ENCODE peak calls at places on chromosome 20, in eight cellular contexts. One of them, this sample, is unnamed.

GRCh38 chr20:5973172-5973571 is 22.7 kb downstream of the MCM8 start:
- DNase-seq in hepatocyte: peak
- DNase-seq in H9: no peak
- DNase-seq in HepG2: no peak
- DNase-seq in GM23248: peak
- DNase-seq in mesenchymal stem cell: no peak
- DNase-seq in GM23338: no peak
- DNase-seq in neuronal stem cell: no peak
- DNase-seq in this sample: no peak

GRCh38 chr20:32192698-32193097 is 14.8 kb downstream of the PLAGL2 start:
- DNase-seq in mesenchymal stem cell: no peak
- DNase-seq in neuronal stem cell: no peak
- DNase-seq in hepatocyte: no peak
- DNase-seq in GM23338: no peak
- DNase-seq in HepG2: no peak
- DNase-seq in GM23248: no peak
- DNase-seq in H9: no peak
- DNase-seq in this sample: no peak

GRCh38 chr20:31537859-31538245 is 23.6 kb downstream of the HM13 start:
- DNase-seq in H9: no peak
- DNase-seq in neuronal stem cell: no peak
- DNase-seq in mesenchymal stem cell: no peak
- DNase-seq in hepatocyte: no peak
- DNase-seq in GM23248: no peak
- DNase-seq in HepG2: no peak
- DNase-seq in GM23338: no peak
- DNase-seq in this sample: no peak

GRCh38 chr20:57013741-57014140 is 252.7 kb downstream of the BMP7 start:
- DNase-seq in HepG2: no peak
- DNase-seq in mesenchymal stem cell: no peak
- DNase-seq in GM23248: no peak
- DNase-seq in hepatocyte: peak
- DNase-seq in neuronal stem cell: peak
- DNase-seq in GM23338: peak
- DNase-seq in H9: peak
- DNase-seq in this sample: no peak

GRCh38 chr20:57563522-57563921 is 2.6 kb downstream of the PCK1 start:
- DNase-seq in GM23338: no peak
- DNase-seq in neuronal stem cell: no peak
- DNase-seq in H9: no peak
- DNase-seq in hepatocyte: no peak
- DNase-seq in GM23248: no peak
- DNase-seq in HepG2: no peak
- DNase-seq in mesenchymal stem cell: no peak
- DNase-seq in this sample: no peak

GRCh38 chr20:41643504-41643938 is 25.3 kb upstream of the CHD6 start:
- DNase-seq in hepatocyte: peak
- DNase-seq in neuronal stem cell: no peak
- DNase-seq in mesenchymal stem cell: peak
- DNase-seq in GM23338: peak
- DNase-seq in HepG2: peak
- DNase-seq in H9: peak
- DNase-seq in GM23248: peak
- DNase-seq in this sample: peak

GRCh38 chr20:31670371-31671228 is 32.9 kb downstream of the COX4I2 start:
- DNase-seq in hepatocyte: no peak
- DNase-seq in GM23338: no peak
- DNase-seq in mesenchymal stem cell: peak
- DNase-seq in H9: no peak
- DNase-seq in HepG2: no peak
- DNase-seq in GM23248: no peak
- DNase-seq in neuronal stem cell: no peak
- DNase-seq in this sample: no peak

GRCh38 chr20:59518881-59519706 is 85.2 kb upstream of the PHACTR3 start:
- DNase-seq in GM23338: peak
- DNase-seq in neuronal stem cell: peak
- DNase-seq in HepG2: peak
- DNase-seq in hepatocyte: peak
- DNase-seq in mesenchymal stem cell: peak
- DNase-seq in GM23248: peak
- DNase-seq in H9: peak
- DNase-seq in this sample: peak

GRCh38 chr20:63873477-63873971 is 8.5 kb downstream of the TPD52L2 start:
- DNase-seq in GM23248: peak
- DNase-seq in hepatocyte: no peak
- DNase-seq in mesenchymal stem cell: peak
- DNase-seq in GM23338: no peak
- DNase-seq in neuronal stem cell: no peak
- DNase-seq in H9: no peak
- DNase-seq in HepG2: no peak
- DNase-seq in this sample: peak

GRCh38 chr20:38932457-38933120 is 6.4 kb downstream of the FAM83D start:
- DNase-seq in GM23338: peak
- DNase-seq in mesenchymal stem cell: peak
- DNase-seq in hepatocyte: no peak
- DNase-seq in neuronal stem cell: no peak
- DNase-seq in H9: no peak
- DNase-seq in HepG2: no peak
- DNase-seq in GM23248: peak
- DNase-seq in this sample: no peak

GRCh38 chr20:6583134-6583738 is 184.2 kb upstream of the BMP2 start:
- DNase-seq in GM23338: peak
- DNase-seq in GM23248: peak
- DNase-seq in hepatocyte: peak
- DNase-seq in neuronal stem cell: peak
- DNase-seq in HepG2: peak
- DNase-seq in mesenchymal stem cell: peak
- DNase-seq in H9: peak
- DNase-seq in this sample: no peak

GRCh38 chr20:4113996-4114603 is 98.7 kb upstream of the RNF24 start:
- DNase-seq in mesenchymal stem cell: no peak
- DNase-seq in GM23338: no peak
- DNase-seq in H9: no peak
- DNase-seq in GM23248: no peak
- DNase-seq in neuronal stem cell: no peak
- DNase-seq in hepatocyte: no peak
- DNase-seq in HepG2: no peak
- DNase-seq in this sample: no peak

GRCh38 chr20:56985286-56985685 is 281.2 kb downstream of the BMP7 start:
- DNase-seq in mesenchymal stem cell: no peak
- DNase-seq in H9: no peak
- DNase-seq in neuronal stem cell: no peak
- DNase-seq in hepatocyte: no peak
- DNase-seq in HepG2: no peak
- DNase-seq in GM23248: peak
- DNase-seq in GM23338: no peak
- DNase-seq in this sample: no peak

GRCh38 chr20:59365611-59366284 is 65.3 kb downstream of the EDN3 start:
- DNase-seq in H9: no peak
- DNase-seq in neuronal stem cell: no peak
- DNase-seq in hepatocyte: no peak
- DNase-seq in GM23338: no peak
- DNase-seq in mesenchymal stem cell: no peak
- DNase-seq in GM23248: no peak
- DNase-seq in HepG2: no peak
- DNase-seq in this sample: no peak

GRCh38 chr20:37282558-37282957 is 6.9 kb upstream of the MANBAL start:
- DNase-seq in GM23338: peak
- DNase-seq in H9: no peak
- DNase-seq in HepG2: no peak
- DNase-seq in neuronal stem cell: no peak
- DNase-seq in mesenchymal stem cell: peak
- DNase-seq in hepatocyte: peak
- DNase-seq in GM23248: peak
- DNase-seq in this sample: no peak

GRCh38 chr20:62215991-62216635 is 4.0 kb downstream of the HRH3 start:
- DNase-seq in GM23248: no peak
- DNase-seq in H9: no peak
- DNase-seq in HepG2: no peak
- DNase-seq in neuronal stem cell: no peak
- DNase-seq in GM23338: no peak
- DNase-seq in hepatocyte: no peak
- DNase-seq in mesenchymal stem cell: no peak
- DNase-seq in this sample: no peak

GRCh38 chr20:33272155-33272873 is 10.7 kb upstream of the BPIFB1 start:
- DNase-seq in H9: no peak
- DNase-seq in GM23248: no peak
- DNase-seq in GM23338: no peak
- DNase-seq in HepG2: no peak
- DNase-seq in mesenchymal stem cell: no peak
- DNase-seq in hepatocyte: no peak
- DNase-seq in neuronal stem cell: no peak
- DNase-seq in this sample: no peak

DNA sequence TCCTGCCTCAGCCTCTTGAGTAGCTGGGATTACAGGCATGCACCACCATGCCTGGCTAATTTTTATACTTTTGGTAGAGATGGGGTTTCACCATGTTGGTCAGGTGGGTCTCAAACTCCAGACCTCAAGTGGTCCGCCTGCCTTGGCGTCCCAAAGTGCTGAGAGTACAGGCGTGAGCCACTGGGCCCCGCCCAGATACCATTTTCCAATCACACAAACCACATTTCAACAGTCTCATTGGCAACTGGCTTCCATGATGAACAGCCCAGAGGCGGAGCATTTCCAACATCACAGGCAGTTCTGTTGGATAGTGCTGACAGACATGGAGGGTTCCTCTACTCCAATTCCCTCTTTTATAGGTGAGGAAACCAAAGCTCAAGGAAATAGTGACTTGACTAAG is 43.9 kb upstream of the PLCB4 start:
- DNase-seq in GM23338: no peak
- DNase-seq in mesenchymal stem cell: no peak
- DNase-seq in neuronal stem cell: no peak
- DNase-seq in HepG2: no peak
- DNase-seq in hepatocyte: no peak
- DNase-seq in H9: no peak
- DNase-seq in GM23248: no peak
- DNase-seq in this sample: no peak
- H2AFZ ChIP-seq in GM23338: no peak
- H2AFZ ChIP-seq in mesenchymal stem cell: no peak
- H2AFZ ChIP-seq in neuronal stem cell: no peak
- H2AFZ ChIP-seq in HepG2: no peak
- H2AFZ ChIP-seq in hepatocyte: no peak
- H2AFZ ChIP-seq in H9: no peak
- H2AFZ ChIP-seq in GM23248: peak
- H2AFZ ChIP-seq in this sample: no peak

GRCh38 chr20:7692478-7692877 is 247.8 kb downstream of the HAO1 start:
- DNase-seq in H9: no peak
- DNase-seq in mesenchymal stem cell: no peak
- DNase-seq in neuronal stem cell: no peak
- DNase-seq in HepG2: no peak
- DNase-seq in GM23248: no peak
- DNase-seq in GM23338: no peak
- DNase-seq in hepatocyte: no peak
- DNase-seq in this sample: no peak

GRCh38 chr20:7694940-7695567 is 245.2 kb downstream of the HAO1 start:
- DNase-seq in neuronal stem cell: no peak
- DNase-seq in HepG2: no peak
- DNase-seq in H9: no peak
- DNase-seq in mesenchymal stem cell: no peak
- DNase-seq in GM23338: no peak
- DNase-seq in GM23248: peak
- DNase-seq in hepatocyte: no peak
- DNase-seq in this sample: no peak

GRCh38 chr20:7695622-7696021 is 244.6 kb downstream of the HAO1 start:
- DNase-seq in mesenchymal stem cell: peak
- DNase-seq in hepatocyte: no peak
- DNase-seq in GM23248: peak
- DNase-seq in HepG2: no peak
- DNase-seq in H9: no peak
- DNase-seq in neuronal stem cell: no peak
- DNase-seq in GM23338: no peak
- DNase-seq in this sample: no peak

GRCh38 chr20:7693761-7694160 is 246.5 kb downstream of the HAO1 start:
- DNase-seq in neuronal stem cell: no peak
- DNase-seq in mesenchymal stem cell: no peak
- DNase-seq in HepG2: no peak
- DNase-seq in H9: no peak
- DNase-seq in GM23248: no peak
- DNase-seq in hepatocyte: no peak
- DNase-seq in GM23338: no peak
- DNase-seq in this sample: no peak

GRCh38 chr20:7696311-7696710 is 243.9 kb downstream of the HAO1 start:
- DNase-seq in GM23248: peak
- DNase-seq in GM23338: no peak
- DNase-seq in hepatocyte: no peak
- DNase-seq in neuronal stem cell: no peak
- DNase-seq in mesenchymal stem cell: no peak
- DNase-seq in HepG2: no peak
- DNase-seq in H9: no peak
- DNase-seq in this sample: no peak
- H3K27ac ChIP-seq in GM23248: no peak
- H3K27ac ChIP-seq in GM23338: no peak
- H3K27ac ChIP-seq in hepatocyte: no peak
- H3K27ac ChIP-seq in neuronal stem cell: no peak
- H3K27ac ChIP-seq in mesenchymal stem cell: no peak
- H3K27ac ChIP-seq in HepG2: no peak
- H3K27ac ChIP-seq in H9: no peak
- H3K27ac ChIP-seq in this sample: no peak

GRCh38 chr20:50821994-50822393 is 27.1 kb downstream of the BCAS4 start:
- DNase-seq in HepG2: no peak
- DNase-seq in neuronal stem cell: no peak
- DNase-seq in GM23248: no peak
- DNase-seq in hepatocyte: no peak
- DNase-seq in GM23338: no peak
- DNase-seq in mesenchymal stem cell: no peak
- DNase-seq in H9: no peak
- DNase-seq in this sample: no peak
- H2AFZ ChIP-seq in HepG2: no peak
- H2AFZ ChIP-seq in neuronal stem cell: no peak
- H2AFZ ChIP-seq in GM23248: no peak
- H2AFZ ChIP-seq in hepatocyte: no peak
- H2AFZ ChIP-seq in GM23338: no peak
- H2AFZ ChIP-seq in mesenchymal stem cell: no peak
- H2AFZ ChIP-seq in H9: no peak
- H2AFZ ChIP-seq in this sample: no peak

GRCh38 chr20:44691424-44692423 is 23.4 kb upstream of the CCN5 start:
- DNase-seq in H9: no peak
- DNase-seq in hepatocyte: no peak
- DNase-seq in GM23338: no peak
- DNase-seq in HepG2: no peak
- DNase-seq in mesenchymal stem cell: no peak
- DNase-seq in GM23248: peak
- DNase-seq in neuronal stem cell: no peak
- DNase-seq in this sample: no peak

GRCh38 chr20:44686934-44687333 is 28.2 kb upstream of the CCN5 start:
- DNase-seq in mesenchymal stem cell: no peak
- DNase-seq in neuronal stem cell: no peak
- DNase-seq in H9: no peak
- DNase-seq in HepG2: peak
- DNase-seq in hepatocyte: no peak
- DNase-seq in GM23338: no peak
- DNase-seq in GM23248: no peak
- DNase-seq in this sample: no peak

GRCh38 chr20:44690781-44691423 is 24.3 kb upstream of the CCN5 start:
- DNase-seq in GM23248: peak
- DNase-seq in hepatocyte: no peak
- DNase-seq in H9: no peak
- DNase-seq in HepG2: no peak
- DNase-seq in neuronal stem cell: no peak
- DNase-seq in mesenchymal stem cell: no peak
- DNase-seq in GM23338: no peak
- DNase-seq in this sample: no peak

GRCh38 chr20:44689809-44690208 is 25.4 kb upstream of the CCN5 start:
- DNase-seq in HepG2: no peak
- DNase-seq in mesenchymal stem cell: no peak
- DNase-seq in neuronal stem cell: no peak
- DNase-seq in H9: no peak
- DNase-seq in GM23338: no peak
- DNase-seq in hepatocyte: no peak
- DNase-seq in GM23248: no peak
- DNase-seq in this sample: no peak

GRCh38 chr20:44688053-44688625 is 27.0 kb upstream of the CCN5 start:
- DNase-seq in mesenchymal stem cell: no peak
- DNase-seq in H9: no peak
- DNase-seq in GM23338: no peak
- DNase-seq in neuronal stem cell: no peak
- DNase-seq in GM23248: no peak
- DNase-seq in hepatocyte: no peak
- DNase-seq in HepG2: no peak
- DNase-seq in this sample: no peak
- H3K27ac ChIP-seq in mesenchymal stem cell: no peak
- H3K27ac ChIP-seq in H9: no peak
- H3K27ac ChIP-seq in GM23338: no peak
- H3K27ac ChIP-seq in neuronal stem cell: no peak
- H3K27ac ChIP-seq in GM23248: no peak
- H3K27ac ChIP-seq in hepatocyte: no peak
- H3K27ac ChIP-seq in HepG2: no peak
- H3K27ac ChIP-seq in this sample: no peak

This sample was measured in keratinocyte.